ENCODE peak calls at places on chromosomes 16 and 17, in four cellular contexts. V is A549, Y is GM12878, O is K562. W is an unnamed sample.
A peak's percentile ranks its signal among the peaks of the same experiment; 100 is the strongest.

GRCh38 chr16:47528431-47528830 is 67.3 kb downstream of the PHKB start:
- DNase-seq in V (no peak), Y (no peak), O (no peak), W (no peak)

GRCh38 chr17:46194393-46195216 is 1.4 kb upstream of the KANSL1 start:
- DNase-seq in V (peak; percentile 60), Y (peak; percentile 89), O (peak; percentile 54), W (no peak)

GRCh38 chr17:82560802-82561428 is 41.4 kb downstream of the FOXK2 start:
- DNase-seq in V (no peak), Y (no peak), O (no peak), W (no peak)

GRCh38 chr16:52099382-52099781 is 447.6 kb downstream of the TOX3 start:
- DNase-seq in V (no peak), Y (no peak), O (no peak), W (peak; percentile 38)

GRCh38 chr17:27276653-27277156 is 17.2 kb upstream of the WSB1 start:
- DNase-seq in V (no peak), Y (no peak), O (peak; percentile 23), W (no peak)

GRCh38 chr16:89822188-89823086 is 5.8 kb upstream of the SPIRE2 start:
- DNase-seq in V (no peak), Y (no peak), O (no peak), W (peak; percentile 99)

GRCh38 chr16:17940584-17940983 is 396.0 kb downstream of the NPIPA8 start:
- DNase-seq in V (no peak), Y (no peak), O (no peak), W (no peak)

GRCh38 chr17:71959129-71959528 is 161.7 kb upstream of the SOX9 start:
- DNase-seq in V (peak; percentile 31), Y (peak; percentile 1), O (no peak), W (peak; percentile 23)

GRCh38 chr17:81641825-81642489 is 5.0 kb downstream of the TSPAN10 start:
- DNase-seq in V (peak; percentile 50), Y (no peak), O (no peak), W (no peak)

GRCh38 chr17:17235212-17236174 is 1.5 kb downstream of the FLCN start:
- DNase-seq in V (no peak), Y (no peak), O (no peak), W (peak; percentile 22)

GRCh38 chr17:75658237-75658636 is 8.7 kb downstream of the RECQL5 start:
- DNase-seq in V (no peak), Y (no peak), O (no peak), W (no peak)
- TF ChIP-seq CHD4 in V (no peak), Y (no peak), O (no peak), W (no peak)

GRCh38 chr16:30136971-30137601 is 14.1 kb upstream of the MAPK3 start:
- DNase-seq in V (no peak), Y (no peak), O (no peak), W (no peak)
- TF ChIP-seq CHD4 in V (no peak), Y (no peak), O (no peak), W (no peak)

GRCh38 chr16:50313596-50314483 is 47.5 kb downstream of the ADCY7 start:
- DNase-seq in V (no peak), Y (no peak), O (no peak), W (peak; percentile 95)
- TF ChIP-seq CHD4 in V (no peak), Y (no peak), O (no peak), W (no peak)

GRCh38 chr17:76683011-76683755 is 27.6 kb downstream of the MXRA7 start:
- DNase-seq in V (no peak), Y (no peak), O (peak; percentile 66), W (no peak)

GRCh38 chr17:76683921-76684745 is 26.6 kb downstream of the MXRA7 start:
- DNase-seq in V (no peak), Y (no peak), O (no peak), W (no peak)

GRCh38 chr17:76681222-76682137 is 29.3 kb downstream of the MXRA7 start:
- DNase-seq in V (peak; percentile 77), Y (no peak), O (peak; percentile 78), W (peak; percentile 58)

GRCh38 chr17:76684756-76685155 is 26.0 kb downstream of the MXRA7 start:
- DNase-seq in V (no peak), Y (no peak), O (no peak), W (no peak)

GRCh38 chr17:76682306-76682705 is 28.5 kb downstream of the MXRA7 start:
- DNase-seq in V (no peak), Y (no peak), O (peak; percentile 40), W (no peak)
- TF ChIP-seq CHD4 in V (no peak), Y (no peak), O (no peak), W (no peak)

GRCh38 chr17:47914296-47914948 is 18.4 kb downstream of the SP2 start:
- DNase-seq in V (no peak), Y (no peak), O (no peak), W (no peak)
- TF ChIP-seq CHD4 in V (no peak), Y (no peak), O (no peak), W (no peak)

GRCh38 chr16:67542464-67542863 is 13.8 kb downstream of the RIPOR1 start:
- DNase-seq in V (peak; percentile 83), Y (no peak), O (peak; percentile 87), W (no peak)
- TF ChIP-seq CHD4 in V (no peak), Y (no peak), O (no peak), W (no peak)